ENCODE peak calls at places on chromosomes 5 and 9, in seven cellular contexts. D, R, A, T, X, Z and I are unnamed samples.
A peak's percentile ranks its signal among the peaks of the same experiment; 100 is the strongest.

GRCh38 chr5:115170924-115171510 is 1.3 kb upstream of the TRIM36 start:
- DNase-seq in D (no peak), X (no peak), Z (no peak), T (no peak), A (no peak), R (no peak), I (no peak)

GRCh38 chr5:112109331-112109993 is 309.6 kb downstream of the EPB41L4A start:
- DNase-seq in X (peak; percentile 74), R (peak; percentile 83), A (peak; percentile 76), T (no peak), D (no peak), Z (peak; percentile 55), I (no peak)

GRCh38 chr5:153362026-153362425 is 128.4 kb upstream of the GRIA1 start:
- DNase-seq in D (no peak), X (no peak), T (no peak), A (no peak), R (no peak), Z (no peak), I (no peak)

GRCh38 chr5:176542596-176543427 is 5.6 kb upstream of the RNF44 start:
- DNase-seq in T (no peak), D (no peak), Z (no peak), R (no peak), X (no peak), A (no peak), I (peak; percentile 64)

GRCh38 chr5:106393276-106393675 is 1277.5 kb downstream of the EFNA5 start:
- DNase-seq in T (no peak), A (no peak), R (no peak), D (no peak), Z (no peak), X (no peak), I (no peak)

GRCh38 chr9:83508072-83508471 is 30.1 kb downstream of the FRMD3 start:
- DNase-seq in X (no peak), R (no peak), D (no peak), A (no peak), T (no peak), Z (no peak), I (no peak)

GRCh38 chr9:132220069-132220468 is 58.2 kb downstream of the NTNG2 start:
- DNase-seq in R (no peak), X (no peak), D (no peak), A (no peak), Z (no peak), T (no peak), I (no peak)

GRCh38 chr5:9545301-9545958 is 445 bp downstream of the SEMA5A start:
- DNase-seq in D (peak; percentile 24), Z (peak; percentile 38), A (no peak), X (no peak), R (no peak), T (no peak), I (no peak)

GRCh38 chr9:113528088-113528487 is 64.6 kb downstream of the RGS3 start:
- DNase-seq in Z (no peak), D (no peak), T (no peak), R (no peak), A (no peak), X (no peak), I (no peak)

GRCh38 chr9:94593459-94594345 is at the start of gene FBP2:
- DNase-seq in X (no peak), D (no peak), R (no peak), A (no peak), T (no peak), Z (no peak), I (no peak)

GRCh38 chr5:12330993-12331588 is 426.8 kb upstream of the CTNND2 start:
- DNase-seq in X (no peak), D (no peak), Z (no peak), T (no peak), R (no peak), A (no peak), I (no peak)

GRCh38 chr9:136342191-136343120 is 15.1 kb downstream of the GPSM1 start:
- DNase-seq in A (no peak), D (peak; percentile 87), X (peak; percentile 56), T (peak; percentile 53), Z (no peak), R (peak; percentile 57), I (peak; percentile 79)

GRCh38 chr9:129568560-129569505 is 52.1 kb downstream of the C9orf50 start:
- DNase-seq in X (no peak), D (peak; percentile 86), T (no peak), A (no peak), Z (peak; percentile 75), R (no peak), I (no peak)

GRCh38 chr5:170597876-170598275 is 94.1 kb downstream of the KCNIP1 start:
- DNase-seq in D (no peak), A (no peak), R (no peak), Z (no peak), T (no peak), X (peak; percentile 8), I (no peak)

GRCh38 chr9:18795947-18796705 is 236.9 kb downstream of the SAXO1 start:
- DNase-seq in A (peak; percentile 67), Z (no peak), T (no peak), X (peak; percentile 59), R (no peak), D (no peak), I (no peak)

GRCh38 chr9:129561594-129562281 is 59.2 kb downstream of the C9orf50 start:
- DNase-seq in X (no peak), T (no peak), R (no peak), A (no peak), D (no peak), Z (no peak), I (no peak)

GRCh38 chr5:157029457-157029856 is 29.5 kb downstream of the HAVCR1 start:
- DNase-seq in D (no peak), A (no peak), T (no peak), R (no peak), X (no peak), Z (no peak), I (no peak)

GRCh38 chr9:122058051-122058450 is 35.1 kb downstream of the TTLL11 start:
- DNase-seq in D (no peak), X (no peak), T (no peak), A (no peak), Z (no peak), R (no peak), I (no peak)

GRCh38 chr5:160311491-160312138 is 749 bp downstream of the CCNJL start:
- DNase-seq in R (no peak), D (peak; percentile 15), X (peak; percentile 25), A (no peak), T (no peak), Z (no peak), I (no peak)

GRCh38 chr9:133089271-133089671 is 27.5 kb downstream of the CEL start:
- DNase-seq in D (no peak), A (no peak), R (no peak), Z (no peak), X (no peak), T (no peak), I (peak; percentile 11)

GRCh38 chr5:128681764-128682664 is 144.0 kb upstream of the FBN2 start:
- DNase-seq in T (no peak), X (no peak), D (no peak), A (no peak), R (no peak), Z (no peak), I (no peak)

GRCh38 chr5:63194126-63194525 is 615.5 kb downstream of the LRRC70 start:
- DNase-seq in R (no peak), T (no peak), A (no peak), D (no peak), X (no peak), Z (no peak), I (no peak)

GRCh38 chr9:72362680-72363139 is 2.3 kb downstream of the ZFAND5 start:
- DNase-seq in A (peak; percentile 70), Z (no peak), D (no peak), T (peak; percentile 19), X (peak; percentile 83), R (no peak), I (peak; percentile 50)

GRCh38 chr5:141121563-141121962 is at the start of gene PCDHB4:
- DNase-seq in R (no peak), Z (no peak), X (peak; percentile 25), T (no peak), D (no peak), A (no peak), I (no peak)
- TF ChIP-seq CTCF in R (no peak), Z (no peak), X (peak; percentile 7), T (no peak), D (no peak), A (peak; percentile 29), I (no peak)

GRCh38 chr5:34496258-34496657 is 159.9 kb upstream of the RAI14 start:
- DNase-seq in T (no peak), R (no peak), Z (no peak), D (no peak), A (no peak), X (no peak), I (no peak)
- TF ChIP-seq CTCF in T (no peak), R (peak; percentile 16), Z (no peak), D (no peak), A (no peak), X (no peak), I (no peak)

DNA sequence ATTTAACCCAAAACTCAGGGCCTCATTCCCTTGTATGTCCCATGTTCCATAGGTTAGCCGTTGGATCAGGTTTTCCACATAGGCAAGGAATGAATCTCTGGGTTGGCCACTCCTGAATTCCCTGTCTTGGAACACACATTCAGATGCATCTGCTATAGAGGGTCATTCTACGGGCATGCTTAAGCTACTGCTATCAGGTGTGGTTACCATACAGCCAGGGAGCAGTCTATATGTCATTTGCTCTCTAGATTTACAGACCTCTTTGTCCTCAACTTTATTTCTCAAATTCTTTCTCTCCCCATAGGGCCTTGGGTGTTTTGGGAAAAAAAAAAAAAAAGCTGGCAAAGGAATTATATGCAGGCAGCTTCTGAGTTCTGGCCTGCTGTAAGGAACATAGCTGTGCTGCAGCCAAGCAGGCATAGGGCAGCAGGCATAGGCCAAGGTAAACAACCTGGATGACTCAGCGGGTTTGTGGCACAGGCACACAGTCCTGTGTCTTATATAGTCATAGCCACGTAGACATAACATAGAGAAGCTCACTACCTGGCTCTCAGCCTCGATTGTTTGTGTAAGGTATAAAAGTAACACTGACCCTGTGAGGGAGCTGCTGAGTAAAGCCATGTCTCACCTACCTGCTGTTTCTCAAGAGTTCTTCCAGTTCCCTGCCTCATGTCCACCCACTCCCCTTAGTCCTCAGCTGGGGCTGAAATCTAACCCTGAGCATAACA is 141.5 kb downstream of the OSTF1 start:
- DNase-seq in A (no peak), D (no peak), Z (no peak), R (no peak), X (peak; percentile 57), T (no peak), I (no peak)
- TF ChIP-seq CTCF in A (no peak), D (no peak), Z (no peak), R (no peak), X (no peak), T (no peak), I (no peak)

DNA sequence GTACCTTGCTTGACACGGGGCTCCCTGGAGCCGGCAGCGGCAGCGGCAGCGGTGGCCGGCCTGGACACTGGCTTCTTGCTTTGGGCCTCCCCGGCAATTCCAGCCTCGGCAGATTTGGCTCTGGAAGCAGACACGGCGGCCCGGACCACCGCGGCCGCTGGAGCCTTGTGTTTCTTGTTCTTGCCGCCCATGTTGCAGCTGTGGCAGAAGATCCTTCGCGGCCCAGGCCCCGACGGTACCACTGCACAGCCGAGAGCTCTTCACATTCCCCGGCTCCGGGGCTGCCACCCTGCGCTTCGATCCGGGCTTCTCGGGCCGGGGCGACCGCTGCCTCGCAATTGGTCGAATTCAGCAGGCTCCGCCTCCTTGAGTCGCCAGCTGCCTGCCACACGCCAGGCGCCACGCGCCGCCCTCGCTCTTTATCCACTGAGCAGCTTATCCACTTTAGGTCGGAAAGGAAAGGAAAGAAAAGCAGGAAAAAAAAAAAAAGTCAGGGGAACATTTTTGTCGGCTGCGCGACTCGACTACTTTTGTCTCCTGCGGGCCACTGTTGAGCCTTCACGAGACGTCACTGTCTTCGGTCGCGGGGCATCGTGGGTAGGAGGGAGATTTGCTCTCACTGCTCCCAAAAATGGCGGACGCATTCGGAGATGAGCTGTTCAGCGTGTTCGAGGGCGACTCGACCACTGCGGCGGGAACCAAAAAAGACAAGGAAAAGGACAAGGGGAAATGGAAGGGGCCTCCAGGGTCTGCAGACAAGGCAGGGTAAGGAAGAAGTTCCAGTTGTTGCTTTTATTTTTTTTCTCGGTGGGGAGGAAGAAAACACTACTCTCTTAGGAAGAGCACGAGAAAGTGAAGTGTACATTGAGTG is at the start of the genes DHX29 and MTREX:
- DNase-seq in R (peak; percentile 73), Z (peak; percentile 93), D (peak; percentile 85), X (peak; percentile 93), A (peak; percentile 67), T (peak; percentile 84), I (peak; percentile 89)
- TF ChIP-seq CTCF in R (no peak), Z (no peak), D (no peak), X (no peak), A (no peak), T (no peak), I (no peak)